ENCODE peak calls at places on chromosome 4, in four cellular contexts. R is GM23338, F is GM23248, N is IMR-90. X is an unnamed sample.

GRCh38 chr4:102694791-102695190 is 66.0 kb downstream of the MANBA start:
- DNase-seq in F (no peak), R (no peak), N (peak; percentile 23), X (no peak)

GRCh38 chr4:858831-859451 is 33.0 kb upstream of the CPLX1 start:
- DNase-seq in R (no peak), F (no peak), N (no peak), X (no peak)

GRCh38 chr4:19224820-19225219 is 1026.9 kb upstream of the SLIT2 start:
- DNase-seq in N (peak; percentile 42), R (peak; percentile 66), F (peak; percentile 53), X (peak; percentile 69)

GRCh38 chr4:153207561-153207960 is 3.3 kb downstream of the TRIM2 start:
- DNase-seq in N (peak; percentile 24), R (peak; percentile 70), F (peak; percentile 33), X (no peak)

GRCh38 chr4:1212546-1213335 is 36.2 kb downstream of the CTBP1 start:
- DNase-seq in F (no peak), N (no peak), R (no peak), X (no peak)

GRCh38 chr4:42501624-42502401 is 104.5 kb downstream of the SHISA3 start:
- DNase-seq in R (peak; percentile 39), F (no peak), N (no peak), X (no peak)

GRCh38 chr4:99615210-99615834 is 40.7 kb downstream of the MTTP start:
- DNase-seq in N (no peak), F (no peak), R (no peak), X (peak; percentile 50)

GRCh38 chr4:173529505-173530325 is at the start of gene HAND2:
- DNase-seq in F (peak; percentile 97), N (peak; percentile 59), R (peak; percentile 69), X (no peak)

GRCh38 chr4:36835246-36835645 is 409.3 kb upstream of the NWD2 start:
- DNase-seq in F (no peak), N (no peak), R (no peak), X (no peak)

GRCh38 chr4:156672924-156673323 is 298.7 kb downstream of the PDGFC start:
- DNase-seq in R (no peak), N (no peak), F (peak; percentile 74), X (no peak)

GRCh38 chr4:40462326-40462725 is 127.2 kb downstream of the CHRNA9 start:
- DNase-seq in F (no peak), N (no peak), R (peak; percentile 46), X (no peak)

GRCh38 chr4:114108869-114109268 is 129.4 kb upstream of the ARSJ start:
- DNase-seq in N (peak; percentile 65), R (peak; percentile 6), F (peak; percentile 47), X (no peak)

GRCh38 chr4:72418458-72418857 is 150.6 kb downstream of the ADAMTS3 start:
- DNase-seq in N (peak; percentile 60), F (peak; percentile 66), R (no peak), X (no peak)

GRCh38 chr4:1300466-1301455 is 11.1 kb downstream of the MAEA start:
- DNase-seq in N (peak; percentile 76), F (peak; percentile 64), R (no peak), X (no peak)

GRCh38 chr4:101211146-101211553 is 136.2 kb downstream of the PPP3CA start:
- DNase-seq in R (peak; percentile 22), N (peak; percentile 58), F (peak; percentile 12), X (no peak)

GRCh38 chr4:6270691-6271121 is 1.1 kb downstream of the WFS1 start:
- DNase-seq in R (no peak), N (peak; percentile 7), F (peak; percentile 46), X (no peak)

GRCh38 chr4:105715692-105716278 is 7.2 kb downstream of the GSTCD start:
- DNase-seq in N (peak; percentile 45), R (peak; percentile 9), F (peak; percentile 67), X (peak; percentile 49)

GRCh38 chr4:93870876-93871458 is 42.4 kb downstream of the ATOH1 start:
- DNase-seq in F (no peak), N (no peak), R (no peak), X (no peak)

GRCh38 chr4:107564326-107564725 is 155.7 kb downstream of the PAPSS1 start:
- DNase-seq in R (no peak), F (peak; percentile 29), N (no peak), X (no peak)

GRCh38 chr4:7153711-7154110 is 38.6 kb upstream of the SORCS2 start:
- DNase-seq in N (no peak), R (no peak), F (no peak), X (no peak)

GRCh38 chr4:82517043-82517442 is 44.7 kb downstream of the TMEM150C start:
- DNase-seq in R (no peak), N (peak; percentile 61), F (peak; percentile 47), X (no peak)

GRCh38 chr4:54118850-54119589 is 19.1 kb downstream of the GSX2 start:
- DNase-seq in N (peak; percentile 32), R (no peak), F (no peak), X (no peak)

GRCh38 chr4:134668237-134668636 is 466.6 kb upstream of the PABPC4L start:
- DNase-seq in R (no peak), F (no peak), N (no peak), X (peak; percentile 42)

GRCh38 chr4:86400216-86400615 is 40.4 kb upstream of the MAPK10 start:
- DNase-seq in R (no peak), F (peak; percentile 23), N (peak; percentile 41), X (no peak)

GRCh38 chr4:8229341-8229975 is 30.4 kb downstream of the SH3TC1 start:
- DNase-seq in N (no peak), F (no peak), R (no peak), X (no peak)

GRCh38 chr4:103853627-103854026 is 133.8 kb upstream of the TACR3 start:
- DNase-seq in N (no peak), R (no peak), F (peak; percentile 1), X (no peak)

GRCh38 chr4:185685804-185686203 is 126.2 kb downstream of the SORBS2 start:
- DNase-seq in R (no peak), N (no peak), F (no peak), X (no peak)

GRCh38 chr4:100164808-100165760 is 25.2 kb downstream of the DDIT4L start:
- DNase-seq in F (no peak), N (no peak), R (no peak), X (no peak)

GRCh38 chr4:85745939-85746338 is 271.0 kb downstream of the ARHGAP24 start:
- DNase-seq in R (no peak), F (no peak), N (no peak), X (no peak)

GRCh38 chr4:158170691-158171455 is 2.0 kb downstream of the GASK1B start:
- DNase-seq in F (peak; percentile 61), R (peak; percentile 73), N (peak; percentile 23), X (peak; percentile 59)

GRCh38 chr4:48173055-48173991 is 39.3 kb upstream of the TXK start:
- DNase-seq in N (peak; percentile 90), R (peak; percentile 19), F (peak; percentile 69), X (no peak)

GRCh38 chr4:121217385-121217784 is 53.3 kb upstream of the TNIP3 start:
- DNase-seq in N (peak; percentile 46), R (no peak), F (peak; percentile 76), X (no peak)

GRCh38 chr4:24057915-24058559 is 168.2 kb upstream of the PPARGC1A start:
- DNase-seq in F (no peak), R (no peak), N (no peak), X (no peak)

GRCh38 chr4:39664828-39665731 is 26.4 kb upstream of the SMIM14 start:
- DNase-seq in R (no peak), F (peak; percentile 76), N (peak; percentile 75), X (no peak)

GRCh38 chr4:48931459-48931858 is 24.9 kb upstream of the OCIAD2 start:
- DNase-seq in N (no peak), F (peak; percentile 21), R (no peak), X (peak; percentile 27)

GRCh38 chr4:141637565-141637964 is 1.2 kb downstream of the IL15 start:
- DNase-seq in N (no peak), R (no peak), F (peak; percentile 45), X (no peak)

GRCh38 chr4:8859550-8860095 is 12.0 kb downstream of the HMX1 start:
- DNase-seq in N (no peak), R (peak; percentile 27), F (no peak), X (no peak)

GRCh38 chr4:110793890-110794588 is 171.2 kb upstream of the PITX2 start:
- DNase-seq in N (no peak), R (peak; percentile 42), F (no peak), X (no peak)

GRCh38 chr4:2935762-2936743 is 27.2 kb downstream of the NOP14 start:
- DNase-seq in N (no peak), F (peak; percentile 32), R (no peak), X (peak; percentile 63)
- H3K27ac ChIP-seq in N (peak overlapping the region; percentile 94), F (peak overlapping the region; percentile 67), R (no peak overlapping the region), X (peak overlapping the region; percentile 38)

GRCh38 chr4:130573742-130574141 is 1477.8 kb downstream of the C4orf33 start:
- DNase-seq in R (no peak), F (no peak), N (no peak), X (no peak)
- H2AFZ ChIP-seq in R (no peak overlapping the region), F (no peak overlapping the region), N (no peak overlapping the region), X (no peak overlapping the region)

DNA sequence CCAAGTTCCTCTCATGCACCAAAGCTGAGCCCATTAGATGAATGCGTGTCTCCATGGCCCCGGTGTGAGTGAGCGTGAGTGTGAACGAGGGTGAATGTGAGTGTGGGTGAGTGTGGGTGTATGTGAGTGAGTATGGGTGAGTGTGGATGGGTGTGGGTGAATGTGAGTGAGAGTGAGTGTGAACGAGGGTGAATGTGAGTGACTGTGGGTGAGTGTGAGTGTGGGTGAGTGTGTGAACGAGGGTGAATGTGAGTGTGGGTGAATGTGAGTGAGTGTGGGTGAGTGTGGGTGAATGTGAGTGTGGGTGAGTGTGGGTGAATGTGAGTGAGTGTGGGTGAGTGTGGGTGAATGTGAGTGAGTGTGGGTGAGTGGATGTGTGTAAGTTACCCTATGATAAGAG is 1521.8 kb upstream of the TENM3 start:
- DNase-seq in R (no peak), F (no peak), N (no peak), X (no peak)
- H3K27ac ChIP-seq in R (no peak overlapping the region), F (no peak overlapping the region), N (no peak overlapping the region), X (no peak overlapping the region)

GRCh38 chr4:112693507-112693906 is 56.6 kb downstream of the LARP7 start:
- DNase-seq in F (no peak), R (no peak), N (no peak), X (no peak)
- H2AFZ ChIP-seq in F (no peak overlapping the region), R (no peak overlapping the region), N (no peak overlapping the region), X (no peak overlapping the region)

DNA sequence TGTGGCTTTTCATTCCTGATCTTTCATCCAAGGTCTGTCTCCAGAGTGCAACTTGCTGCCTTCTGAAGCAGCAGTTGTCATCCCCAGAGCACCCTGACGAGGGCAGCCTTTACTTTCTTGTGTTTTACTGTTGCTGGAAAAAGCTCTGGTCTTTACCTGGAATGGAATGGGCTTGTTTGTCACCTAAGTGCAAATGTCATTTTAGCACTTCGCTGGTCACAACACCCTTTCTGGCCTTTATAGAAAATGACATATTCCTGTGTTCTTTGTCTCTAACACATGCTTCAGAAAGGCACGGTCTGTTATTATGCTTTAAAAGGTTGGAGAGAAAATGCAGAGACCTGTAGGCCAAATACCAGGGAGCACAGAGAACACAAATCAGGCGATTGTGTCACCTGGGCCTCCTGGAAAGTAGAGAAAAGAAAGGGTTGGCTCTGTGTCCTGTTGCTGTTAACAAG is 332.7 kb upstream of the IGFBP7 start:
- DNase-seq in N (peak; percentile 13), R (peak; percentile 83), F (peak; percentile 52), X (peak; percentile 71)
- H3K27ac ChIP-seq in N (no peak overlapping the region), R (no peak overlapping the region), F (no peak overlapping the region), X (no peak overlapping the region)

GRCh38 chr4:129358571-129358970 is 262.6 kb downstream of the C4orf33 start:
- DNase-seq in N (peak; percentile 40), R (no peak), F (peak; percentile 39), X (no peak)
- H2AFZ ChIP-seq in N (no peak overlapping the region), R (no peak overlapping the region), F (no peak overlapping the region), X (no peak overlapping the region)

X was measured in Karpas-422.